ENCODE peak calls at places on chromosome 1, in four cellular contexts. S is left ventricle myocardium inferior, C is psoas muscle, D is suprapubic skin. Q is an unnamed sample.
A peak's percentile ranks its signal among the peaks of the same experiment; 100 is the strongest.

GRCh38 chr1:39646232-39647081 is 7.0 kb upstream of the HEYL start:
- DNase-seq in S (peak; percentile 94), C (peak; percentile 89), D (no peak), Q (peak; percentile 72)

GRCh38 chr1:11845641-11846335 is 1.8 kb downstream of the NPPA start:
- DNase-seq in S (no peak), C (no peak), D (no peak), Q (no peak)

GRCh38 chr1:184604152-184604900 is 150.3 kb downstream of the EDEM3 start:
- DNase-seq in S (no peak), C (no peak), D (no peak), Q (no peak)

GRCh38 chr1:23930861-23931471 is 17.8 kb upstream of the CNR2 start:
- DNase-seq in S (no peak), C (no peak), D (no peak), Q (no peak)

GRCh38 chr1:10220200-10220599 is 9.8 kb downstream of the KIF1B start:
- DNase-seq in S (no peak), C (no peak), D (no peak), Q (no peak)

GRCh38 chr1:30005972-30006619 is 717.3 kb downstream of the MATN1 start:
- DNase-seq in S (no peak), C (no peak), D (no peak), Q (no peak)

GRCh38 chr1:226820935-226821718 is 49.3 kb upstream of the PSEN2 start:
- DNase-seq in S (peak; percentile 77), C (peak; percentile 91), D (peak; percentile 87), Q (peak; percentile 86)

GRCh38 chr1:61380561-61380960 is 298.2 kb downstream of the NFIA start:
- DNase-seq in S (no peak), C (no peak), D (no peak), Q (no peak)

GRCh38 chr1:89607156-89607555 is 25.8 kb upstream of the LRRC8C start:
- DNase-seq in S (no peak), C (no peak), D (no peak), Q (no peak)

GRCh38 chr1:22252902-22253790 is 110.2 kb upstream of the WNT4 start:
- DNase-seq in S (no peak), C (no peak), D (no peak), Q (no peak)

GRCh38 chr1:202376247-202376646 is 27.7 kb downstream of the PPP1R12B start:
- DNase-seq in S (no peak), C (no peak), D (no peak), Q (no peak)

GRCh38 chr1:32972814-32973428 is 8.3 kb upstream of the RNF19B start:
- DNase-seq in S (peak; percentile 45), C (peak; percentile 62), D (no peak), Q (peak; percentile 71)

GRCh38 chr1:117582341-117582902 is 23.4 kb upstream of the TENT5C start:
- DNase-seq in S (no peak), C (no peak), D (no peak), Q (no peak)

GRCh38 chr1:197269053-197269452 is 1.0 kb downstream of the CRB1 start:
- DNase-seq in S (no peak), C (no peak), D (no peak), Q (no peak)

GRCh38 chr1:25948641-25949040 is 42.4 kb upstream of the STMN1 start:
- DNase-seq in S (no peak), C (no peak), D (no peak), Q (no peak)

GRCh38 chr1:94101613-94101940 is 19.4 kb downstream of the ABCA4 start:
- DNase-seq in S (no peak), C (no peak), D (no peak), Q (no peak)

GRCh38 chr1:54488065-54488750 is 59.8 kb upstream of the ACOT11 start:
- DNase-seq in S (peak; percentile 95), C (peak; percentile 95), D (peak; percentile 94), Q (peak; percentile 97)

GRCh38 chr1:239539856-239540255 is 153.5 kb downstream of the CHRM3 start:
- DNase-seq in S (no peak), C (no peak), D (no peak), Q (no peak)

GRCh38 chr1:150066328-150066727 is 1.2 kb upstream of the VPS45 start:
- DNase-seq in S (no peak), C (no peak), D (no peak), Q (no peak)

GRCh38 chr1:92728687-92729086 is 56.2 kb downstream of the EVI5 start:
- DNase-seq in S (no peak), C (no peak), D (no peak), Q (no peak)

GRCh38 chr1:243849089-243850012 is 692 bp downstream of the AKT3 start:
- DNase-seq in S (peak; percentile 55), C (peak; percentile 80), D (peak; percentile 81), Q (peak; percentile 73)

GRCh38 chr1:243850368-243851128 is 505 bp upstream of the AKT3 start:
- DNase-seq in S (peak; percentile 82), C (peak; percentile 88), D (peak; percentile 86), Q (peak; percentile 90)

GRCh38 chr1:243846761-243847160 is 3.3 kb downstream of the AKT3 start:
- DNase-seq in S (no peak), C (no peak), D (no peak), Q (no peak)

GRCh38 chr1:243850013-243850367 is at the start of gene AKT3:
- DNase-seq in S (no peak), C (no peak), D (peak; percentile 90), Q (no peak)

DNA sequence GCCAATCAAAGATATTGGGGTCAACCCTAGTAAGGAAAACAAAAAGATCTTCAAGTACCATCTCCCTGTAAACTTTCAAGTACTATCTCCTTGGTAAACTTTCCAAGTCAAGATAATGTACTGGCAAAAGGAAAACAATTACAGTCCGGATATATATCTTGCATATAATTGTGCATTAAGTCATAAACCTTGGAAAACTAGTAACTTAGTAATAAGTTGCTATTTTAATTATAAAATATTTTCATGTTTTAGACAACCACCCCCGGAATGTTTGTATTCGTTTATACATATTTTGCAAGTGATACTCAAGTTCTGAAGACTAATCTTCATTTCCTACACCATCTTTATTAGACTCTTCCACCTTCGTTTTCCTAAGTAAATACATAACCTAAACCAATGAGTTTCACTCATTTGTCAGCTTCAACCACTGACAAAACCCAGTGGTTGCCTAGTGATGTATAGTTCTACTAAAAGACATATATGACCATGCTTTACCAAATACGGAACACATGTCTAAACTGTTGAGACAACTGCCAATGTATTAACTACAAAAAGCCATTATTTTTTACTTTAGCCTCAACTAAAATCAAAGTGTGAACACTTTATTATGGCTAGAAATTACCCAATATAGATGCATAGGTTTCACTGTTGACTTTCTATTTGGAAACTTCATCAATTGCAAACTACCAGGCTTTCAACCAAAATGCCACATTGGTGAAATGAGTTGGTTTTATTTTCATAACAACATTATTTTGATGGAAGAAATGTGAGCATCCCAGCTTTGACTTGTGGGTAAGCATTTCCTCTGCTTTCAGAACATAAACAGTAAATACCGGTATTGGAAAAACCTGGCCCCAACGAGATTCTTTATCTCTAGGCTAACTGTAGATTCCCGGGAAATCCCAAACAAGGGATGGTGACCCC is 1.6 kb downstream of the AKT3 start:
- DNase-seq in S (no peak), C (no peak), D (no peak), Q (no peak)
- H3K4me3 ChIP-seq in S (peak overlapping the region; percentile 89), C (peak overlapping the region; percentile 86), D (peak overlapping the region; percentile 92), Q (peak overlapping the region; percentile 93)

GRCh38 chr1:207812778-207813512 is 61.1 kb downstream of the CD46 start:
- DNase-seq in S (no peak), C (peak; percentile 52), D (no peak), Q (no peak)

GRCh38 chr1:207810173-207810572 is 58.3 kb downstream of the CD46 start:
- DNase-seq in S (no peak), C (no peak), D (no peak), Q (no peak)

GRCh38 chr1:207810606-207811295 is 58.9 kb downstream of the CD46 start:
- DNase-seq in S (no peak), C (no peak), D (no peak), Q (no peak)

GRCh38 chr1:207811920-207812720 is 60.3 kb downstream of the CD46 start:
- DNase-seq in S (peak; percentile 70), C (peak; percentile 94), D (no peak), Q (no peak)

GRCh38 chr1:207811319-207811718 is 59.5 kb downstream of the CD46 start:
- DNase-seq in S (no peak), C (no peak), D (no peak), Q (no peak)
- H3K4me1 ChIP-seq in S (peaks cover 100% of the 10 kb centered on the region), C (peaks cover 99% of the 10 kb centered on the region), D (peaks cover 94% of the 10 kb centered on the region), Q (peaks cover 4% of the 10 kb centered on the region)

GRCh38 chr1:2203671-2204383 is 9.3 kb upstream of the FAAP20 start:
- DNase-seq in S (no peak), C (no peak), D (no peak), Q (peak; percentile 71)

GRCh38 chr1:2200308-2200943 is 5.9 kb upstream of the FAAP20 start:
- DNase-seq in S (no peak), C (no peak), D (no peak), Q (no peak)

GRCh38 chr1:2201062-2201461 is 6.5 kb upstream of the FAAP20 start:
- DNase-seq in S (no peak), C (no peak), D (no peak), Q (no peak)

GRCh38 chr1:2202843-2203601 is 8.4 kb upstream of the FAAP20 start:
- DNase-seq in S (no peak), C (no peak), D (no peak), Q (peak; percentile 77)

DNA sequence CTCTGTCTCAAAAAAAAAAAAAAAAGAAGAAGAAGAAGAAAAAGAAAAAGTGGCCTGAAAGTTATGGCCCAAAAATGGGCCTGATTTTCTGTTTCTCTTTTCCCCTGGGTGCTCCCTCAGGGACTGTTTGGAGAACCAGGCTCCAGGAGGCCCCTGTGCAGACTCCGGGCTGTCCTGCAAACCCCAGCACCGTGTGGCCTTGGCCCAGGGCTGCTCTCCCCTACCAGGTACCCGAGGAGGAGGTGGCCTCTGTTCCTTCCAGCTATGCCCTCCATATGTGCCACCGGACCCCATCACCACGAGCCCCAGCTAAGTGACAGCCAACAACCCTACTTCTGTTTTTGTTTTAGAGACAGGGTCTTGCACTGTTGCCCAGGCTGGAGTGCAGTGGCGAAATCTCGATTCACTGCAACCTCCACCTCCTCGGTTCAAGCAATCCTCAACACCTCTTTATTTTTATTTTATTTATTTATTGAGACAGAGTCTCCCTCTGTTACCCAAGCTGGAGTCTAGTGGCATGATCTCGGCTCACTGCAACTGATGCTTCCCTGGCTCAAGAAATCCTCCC is 7.5 kb upstream of the FAAP20 start:
- DNase-seq in S (no peak), C (no peak), D (no peak), Q (no peak)
- H3K27ac ChIP-seq in S (no peak overlapping the region), C (no peak overlapping the region), D (no peak overlapping the region), Q (no peak overlapping the region)

GRCh38 chr1:180153032-180153431 is 1.6 kb upstream of the QSOX1 start:
- DNase-seq in S (no peak), C (no peak), D (no peak), Q (no peak)

GRCh38 chr1:180152588-180152987 is 2.1 kb upstream of the QSOX1 start:
- DNase-seq in S (no peak), C (no peak), D (no peak), Q (no peak)

GRCh38 chr1:180155202-180155682 is 573 bp downstream of the QSOX1 start:
- DNase-seq in S (no peak), C (no peak), D (no peak), Q (no peak)

GRCh38 chr1:180154325-180155201 is at the start of gene QSOX1:
- DNase-seq in S (peak; percentile 90), C (peak; percentile 96), D (peak; percentile 91), Q (peak; percentile 93)

GRCh38 chr1:180154003-180154324 is 705 bp upstream of the QSOX1 start:
- DNase-seq in S (no peak), C (no peak), D (no peak), Q (no peak)
- H3K4me3 ChIP-seq in S (peak overlapping the region; percentile 100), C (peak overlapping the region; percentile 95), D (peak overlapping the region; percentile 84), Q (peak overlapping the region; percentile 81)